ENCODE peak calls at places on chromosomes 12 and 14, in ten cellular contexts. B is adrenal gland, K is endothelial cell, I is pancreas, U is neural crest cell, D is MM.1S, F is neural progenitor cell, R is H1, O is uterus, M is lower leg skin. J is an unnamed sample.

GRCh38 chr12:49328816-49329215 is 5.8 kb downstream of the TROAP start:
- DNase-seq in B (no peak), K (no peak), I (no peak), U (no peak), D (no peak), F (no peak), R (no peak), O (no peak), M (no peak), J (no peak)

GRCh38 chr14:34498684-34499412 is 36.8 kb upstream of the SPTSSA start:
- DNase-seq in B (peak; percentile 38), K (no peak), I (no peak), U (no peak), D (no peak), F (peak; percentile 36), R (no peak), O (no peak), M (no peak), J (peak; percentile 26)

GRCh38 chr14:71720978-71721624 is 211.1 kb upstream of the RGS6 start:
- DNase-seq in B (peak; percentile 67), K (peak; percentile 65), I (no peak), U (peak; percentile 58), D (no peak), F (peak; percentile 78), R (peak; percentile 64), O (no peak), M (no peak), J (no peak)

GRCh38 chr14:26984318-26985177 is 386.7 kb upstream of the NOVA1 start:
- DNase-seq in B (peak; percentile 58), K (peak; percentile 74), I (peak; percentile 56), U (peak; percentile 78), D (peak; percentile 41), F (peak; percentile 86), R (peak; percentile 64), O (peak; percentile 64), M (peak; percentile 49), J (no peak)

GRCh38 chr14:89276424-89276975 is 140.5 kb downstream of the FOXN3 start:
- DNase-seq in B (no peak), K (no peak), I (no peak), U (no peak), D (no peak), F (no peak), R (no peak), O (no peak), M (no peak), J (peak; percentile 77)

GRCh38 chr12:94550964-94551363 is 91.3 kb upstream of the CEP83 start:
- DNase-seq in B (no peak), K (no peak), I (no peak), U (no peak), D (no peak), F (no peak), R (no peak), O (no peak), M (no peak), J (no peak)

GRCh38 chr14:60637490-60638452 is 11.5 kb downstream of the SIX1 start:
- DNase-seq in B (no peak), K (peak; percentile 38), I (peak; percentile 60), U (no peak), D (no peak), F (peak; percentile 79), R (peak; percentile 82), O (no peak), M (no peak), J (no peak)

GRCh38 chr12:11174022-11174421 is 3.0 kb downstream of the SMIM10L1 start:
- DNase-seq in B (no peak), K (no peak), I (no peak), U (no peak), D (no peak), F (no peak), R (no peak), O (no peak), M (no peak), J (no peak)

GRCh38 chr12:117439531-117440001 is 78.1 kb upstream of the NOS1 start:
- DNase-seq in B (no peak), K (no peak), I (no peak), U (no peak), D (no peak), F (peak; percentile 45), R (peak; percentile 51), O (no peak), M (no peak), J (no peak)

GRCh38 chr14:104784846-104785707 is 10.5 kb downstream of the AKT1 start:
- DNase-seq in B (no peak), K (no peak), I (no peak), U (no peak), D (no peak), F (no peak), R (no peak), O (no peak), M (no peak), J (no peak)

GRCh38 chr14:93619176-93619793 is 169.0 kb downstream of the PRIMA1 start:
- DNase-seq in B (peak; percentile 30), K (peak; percentile 46), I (no peak), U (peak; percentile 34), D (peak; percentile 33), F (peak; percentile 71), R (no peak), O (no peak), M (no peak), J (peak; percentile 49)

DNA sequence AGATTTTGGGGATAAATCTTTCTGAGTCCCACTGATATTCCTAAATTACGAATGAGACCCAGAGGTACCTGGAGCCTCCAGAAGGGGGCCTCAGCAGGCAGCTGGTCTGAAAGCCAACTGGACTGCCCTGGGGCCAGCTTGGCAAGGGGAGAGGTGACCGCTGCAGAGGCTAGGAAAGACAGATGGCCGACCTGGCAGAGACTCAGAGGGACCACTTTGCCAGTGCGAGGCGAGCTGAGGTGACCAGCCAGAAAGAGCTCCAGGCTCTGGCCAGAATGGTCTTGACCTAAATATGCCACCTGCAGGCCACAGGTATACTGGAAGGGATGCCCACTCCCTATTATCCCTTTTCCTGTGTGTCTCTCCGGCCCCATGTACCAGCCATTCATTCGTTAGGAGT is 256.8 kb upstream of the GARIN6 start:
- DNase-seq in B (peak; percentile 11), K (peak; percentile 61), I (no peak), U (peak; percentile 10), D (no peak), F (peak; percentile 65), R (peak; percentile 82), O (no peak), M (no peak), J (peak; percentile 19)
- TF ChIP-seq CTCF in B (no peak), K (peak; percentile 78), I (no peak), U (peak; percentile 46), D (peak; percentile 52), F (peak; percentile 72), R (peak; percentile 81), O (no peak), M (no peak), J (peak; percentile 43)

DNA sequence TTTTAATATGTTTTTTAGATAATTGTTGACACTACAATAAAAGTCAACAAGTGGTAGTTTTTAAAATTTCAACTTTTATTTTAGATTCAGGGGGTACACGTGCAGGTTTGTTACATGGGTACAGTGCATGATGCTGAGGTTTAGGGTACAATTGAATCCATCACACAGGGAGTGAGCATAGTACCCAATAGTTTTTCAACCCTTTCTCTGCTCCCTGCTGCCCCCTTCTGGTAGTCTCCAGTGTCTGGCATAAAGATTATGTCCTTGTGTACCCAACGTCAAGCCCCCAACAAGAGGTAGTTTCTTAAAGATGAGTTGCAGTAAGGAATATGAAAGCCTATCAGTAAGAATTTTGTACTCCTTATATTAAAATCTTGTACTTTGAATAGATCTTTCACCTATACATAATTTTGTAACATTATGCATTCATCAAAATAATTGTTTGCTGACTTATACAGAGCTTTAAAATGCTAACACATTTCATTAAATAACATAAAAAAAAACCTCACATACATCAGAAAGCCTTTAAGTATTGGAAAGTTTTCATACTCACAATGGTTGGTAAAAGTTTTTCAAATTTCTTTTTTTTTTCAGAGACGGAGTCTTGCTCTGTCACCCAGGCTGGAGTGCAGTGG is 5.4 kb upstream of the RALGAPA1 start:
- DNase-seq in B (peak; percentile 74), K (peak; percentile 82), I (peak; percentile 69), U (peak; percentile 83), D (peak; percentile 46), F (peak; percentile 79), R (peak; percentile 91), O (no peak), M (no peak), J (peak; percentile 50)
- TF ChIP-seq CTCF in B (peak; percentile 53), K (peak; percentile 81), I (peak; percentile 62), U (peak; percentile 74), D (peak; percentile 50), F (peak; percentile 85), R (peak; percentile 83), O (peak; percentile 21), M (no peak), J (peak; percentile 81)

DNA sequence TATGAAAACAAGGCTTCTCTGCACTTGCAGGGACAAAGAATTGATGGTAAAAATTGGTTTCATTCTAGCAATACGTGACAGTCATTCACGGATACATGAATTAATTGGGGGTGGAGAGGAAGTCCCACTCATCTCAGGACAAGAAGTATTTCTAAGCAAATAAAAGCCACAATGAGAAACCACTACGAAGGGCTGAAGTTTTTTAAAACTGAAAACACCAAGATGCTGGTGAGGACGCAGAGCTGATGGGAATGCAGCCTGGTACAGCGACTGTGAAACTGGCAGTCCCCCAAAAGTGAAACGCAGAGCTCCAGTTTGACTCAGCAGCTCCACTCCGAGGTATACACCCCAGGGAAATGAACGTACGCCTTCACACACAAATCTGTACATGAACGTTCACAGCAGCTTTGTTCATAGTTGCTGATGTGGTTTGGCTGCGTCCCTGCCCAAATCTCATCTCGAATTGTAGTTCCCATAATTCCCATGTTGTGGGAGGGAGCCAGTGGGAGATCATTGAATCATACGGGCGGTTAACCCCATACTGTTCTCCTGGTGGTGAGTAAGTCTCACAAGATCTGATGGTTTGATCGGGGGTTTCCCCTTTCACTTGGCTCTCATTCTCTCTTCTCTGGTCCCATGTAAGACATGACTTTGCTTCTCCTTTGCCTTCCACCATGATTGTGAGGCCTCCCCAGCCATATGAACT is 89.0 kb downstream of the SCARB1 start:
- DNase-seq in B (peak; percentile 84), K (no peak), I (no peak), U (no peak), D (peak; percentile 67), F (no peak), R (no peak), O (peak; percentile 57), M (no peak), J (peak; percentile 74)
- TF ChIP-seq CTCF in B (no peak), K (no peak), I (no peak), U (no peak), D (peak; percentile 5), F (no peak), R (no peak), O (no peak), M (no peak), J (no peak)

DNA sequence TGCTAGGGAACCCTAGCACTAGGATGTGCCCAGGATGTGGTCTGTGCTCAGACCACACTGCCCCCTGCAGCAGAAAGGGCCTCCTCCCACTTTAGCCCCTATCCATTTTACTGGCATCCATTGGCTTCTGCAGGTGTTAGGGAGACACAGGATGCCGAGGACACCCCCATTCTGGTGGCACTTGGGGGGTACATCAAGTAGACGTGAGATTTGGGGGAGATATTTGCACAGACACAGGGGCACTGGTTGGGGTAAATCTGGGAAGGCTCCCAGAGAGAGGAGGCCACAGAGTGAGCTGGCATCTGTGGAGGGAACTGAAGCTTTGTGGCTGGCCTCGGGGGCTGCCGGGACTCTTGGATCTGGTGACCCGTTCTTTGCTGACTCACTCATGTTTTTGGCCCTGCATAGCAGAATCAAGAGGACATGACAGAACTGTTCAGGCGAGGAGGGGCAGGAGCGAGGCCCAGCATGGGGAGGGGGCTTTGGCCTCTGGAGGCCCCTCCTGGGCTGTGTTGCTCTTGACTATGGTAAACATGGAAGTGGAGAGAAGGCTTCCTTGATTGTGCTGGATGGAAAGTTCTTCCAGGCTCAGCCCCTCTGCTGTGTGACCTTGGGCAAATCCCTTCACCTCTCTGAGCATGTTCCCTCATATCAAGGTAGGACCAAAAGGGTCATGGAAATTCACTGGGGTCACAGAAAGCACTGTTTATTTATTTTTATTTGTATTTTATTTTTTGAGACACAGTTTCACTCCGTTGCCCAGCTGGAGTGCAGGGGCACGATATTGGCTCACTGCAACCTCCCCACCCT is 1.8 kb downstream of the PLBD2 start:
- DNase-seq in B (peak; percentile 84), K (no peak), I (no peak), U (no peak), D (no peak), F (no peak), R (no peak), O (peak; percentile 23), M (peak; percentile 22), J (no peak)
- TF ChIP-seq CTCF in B (no peak), K (no peak), I (no peak), U (peak; percentile 19), D (no peak), F (peak; percentile 35), R (peak; percentile 49), O (no peak), M (no peak), J (no peak)